ENCODE peak calls at places on chromosomes 1 and 21, in seven cellular contexts. Z is H9, W is HS-5, I is NCI-H82, H is lung, P is ACHN, L is foreskin fibroblast. R is an unnamed sample.

GRCh38 chr1:88009916-88010315 is 674.2 kb upstream of the PKN2 start:
- DNase-seq in Z (no peak), W (no peak), I (no peak), H (no peak), P (no peak), L (no peak), R (no peak)

GRCh38 chr1:156795787-156796186 is 20.9 kb downstream of the SH2D2A start:
- DNase-seq in Z (no peak), W (no peak), I (no peak), H (no peak), P (peak), L (no peak), R (no peak)

GRCh38 chr1:202237052-202237451 is 43.5 kb downstream of the LGR6 start:
- DNase-seq in Z (peak), W (no peak), I (peak), H (no peak), P (peak), L (peak), R (peak)

GRCh38 chr1:47393141-47393540 is 22.9 kb upstream of the FOXE3 start:
- DNase-seq in Z (no peak), W (no peak), I (no peak), H (no peak), P (no peak), L (peak), R (no peak)

GRCh38 chr21:44713130-44713529 is 1.8 kb upstream of the TSPEAR start:
- DNase-seq in Z (no peak), W (no peak), I (no peak), H (no peak), P (no peak), L (no peak), R (no peak)

GRCh38 chr1:230827081-230827681 is 41.1 kb downstream of the C1orf198 start:
- DNase-seq in Z (no peak), W (no peak), I (peak), H (peak), P (no peak), L (peak), R (peak)

GRCh38 chr1:64077281-64077940 is 126.0 kb upstream of the UBE2U start:
- DNase-seq in Z (no peak), W (no peak), I (no peak), H (no peak), P (no peak), L (peak), R (no peak)

GRCh38 chr1:94044290-94044790 is 76.6 kb downstream of the ABCA4 start:
- DNase-seq in Z (no peak), W (no peak), I (no peak), H (peak), P (no peak), L (no peak), R (no peak)

GRCh38 chr21:44517175-44517899 is 22.7 kb downstream of the KRTAP10-1 start:
- DNase-seq in Z (peak), W (no peak), I (peak), H (no peak), P (peak), L (no peak), R (no peak)

GRCh38 chr1:67916439-67916886 is 83.2 kb upstream of the GNG12 start:
- DNase-seq in Z (no peak), W (no peak), I (no peak), H (no peak), P (no peak), L (no peak), R (no peak)

GRCh38 chr21:44880762-44881585 is 7.5 kb upstream of the PTTG1IP start:
- DNase-seq in Z (no peak), W (no peak), I (no peak), H (no peak), P (peak), L (peak), R (no peak)

GRCh38 chr1:178142806-178143205 is 48.9 kb downstream of the RASAL2 start:
- DNase-seq in Z (no peak), W (no peak), I (peak), H (no peak), P (no peak), L (no peak), R (no peak)

GRCh38 chr1:11132571-11133293 is 33.1 kb upstream of the EXOSC10 start:
- DNase-seq in Z (no peak), W (no peak), I (peak), H (no peak), P (no peak), L (no peak), R (no peak)

GRCh38 chr21:28636988-28637691 is 355.5 kb downstream of the LTN1 start:
- DNase-seq in Z (no peak), W (peak), I (no peak), H (no peak), P (no peak), L (peak), R (no peak)

GRCh38 chr1:211577826-211578639 is 928 bp downstream of the SLC30A1 start:
- DNase-seq in Z (peak), W (no peak), I (peak), H (peak), P (peak), L (peak), R (peak)

GRCh38 chr1:53646732-53647131 is 92.2 kb downstream of the GLIS1 start:
- DNase-seq in Z (no peak), W (no peak), I (no peak), H (no peak), P (no peak), L (no peak), R (no peak)

GRCh38 chr1:64172458-64172983 is 30.9 kb upstream of the UBE2U start:
- DNase-seq in Z (no peak), W (peak), I (no peak), H (no peak), P (no peak), L (peak), R (no peak)

R was measured in GM13976.